ENCODE peak calls at places on chromosomes 11 and 22, in ten cellular contexts. S, E, K, N, C, J, F, Y, T and P are unnamed samples.

GRCh38 chr11:92149996-92150395 is 74.6 kb upstream of the FAT3 start:
- DNase-seq in S (no peak), E (no peak), K (no peak), N (no peak), C (no peak), J (no peak), F (peak), Y (no peak), T (no peak), P (no peak)

GRCh38 chr22:42990131-42990838 is 24.7 kb downstream of the PACSIN2 start:
- DNase-seq in S (no peak), E (no peak), K (peak), N (no peak), C (peak), J (no peak), F (no peak), Y (no peak), T (peak), P (no peak)

GRCh38 chr11:18578975-18579598 is 9.4 kb downstream of the UEVLD start:
- DNase-seq in S (no peak), E (no peak), K (no peak), N (no peak), C (peak), J (no peak), F (no peak), Y (no peak), T (no peak), P (no peak)

GRCh38 chr22:43296279-43296902 is 46.8 kb downstream of the SCUBE1 start:
- DNase-seq in S (no peak), E (no peak), K (no peak), N (no peak), C (no peak), J (no peak), F (no peak), Y (no peak), T (no peak), P (peak)

GRCh38 chr11:13104619-13105236 is 95.6 kb downstream of the RASSF10 start:
- DNase-seq in S (no peak), E (no peak), K (no peak), N (no peak), C (no peak), J (no peak), F (no peak), Y (no peak), T (no peak), P (no peak)

GRCh38 chr22:41532908-41533825 is 11.1 kb downstream of the POLR3H start:
- DNase-seq in S (peak), E (peak), K (peak), N (peak), C (peak), J (peak), F (no peak), Y (peak), T (peak), P (peak)

GRCh38 chr11:64876835-64877341 is 1.5 kb downstream of the EHD1 start:
- DNase-seq in S (no peak), E (no peak), K (peak), N (no peak), C (peak), J (no peak), F (no peak), Y (no peak), T (no peak), P (peak)

GRCh38 chr11:134599180-134599810 is 187.3 kb upstream of the B3GAT1 start:
- DNase-seq in S (no peak), E (no peak), K (no peak), N (no peak), C (no peak), J (peak), F (no peak), Y (no peak), T (no peak), P (peak)

GRCh38 chr11:85627332-85627997 is at the start of gene DLG2:
- DNase-seq in S (peak), E (peak), K (peak), N (no peak), C (peak), J (no peak), F (peak), Y (no peak), T (peak), P (peak)

GRCh38 chr11:118295834-118296454 is 8.6 kb upstream of the CD3E start:
- DNase-seq in S (peak), E (no peak), K (peak), N (no peak), C (peak), J (no peak), F (peak), Y (no peak), T (peak), P (peak)

GRCh38 chr11:3340025-3340424 is 38.9 kb downstream of the ZNF195 start:
- DNase-seq in S (no peak), E (no peak), K (peak), N (no peak), C (no peak), J (no peak), F (no peak), Y (no peak), T (peak), P (no peak)

GRCh38 chr11:96315476-96315875 is 27.5 kb downstream of the MAML2 start:
- DNase-seq in S (no peak), E (no peak), K (peak), N (no peak), C (no peak), J (no peak), F (no peak), Y (no peak), T (no peak), P (no peak)